ENCODE peak calls at places on chromosomes 3 and 15, in five cellular contexts. Y is lower lobe of right lung; C is GM12878; B is gastrocnemius medialis; D is CD8-positive, alpha-beta T cell. U is an unnamed sample.
A peak's percentile ranks its signal among the peaks of the same experiment; 100 is the strongest.

GRCh38 chr3:6326760-6327159 is 534.2 kb upstream of the GRM7 start:
- DNase-seq in B (no peak), D (no peak), Y (no peak), C (no peak), U (no peak)

GRCh38 chr3:134315286-134316106 is 58.8 kb downstream of the AMOTL2 start:
- DNase-seq in Y (no peak), C (no peak), D (no peak), B (peak; percentile 73), U (peak; percentile 89)

GRCh38 chr3:160754371-160754854 is 1.6 kb upstream of the PPM1L start:
- DNase-seq in D (peak; percentile 6), Y (no peak), B (peak; percentile 38), C (no peak), U (peak; percentile 71)

GRCh38 chr15:55289011-55289572 is 521 bp downstream of the RAB27A start:
- DNase-seq in D (peak; percentile 30), B (no peak), C (no peak), Y (peak; percentile 58), U (peak; percentile 72)

GRCh38 chr3:106119691-106120090 is 250.9 kb upstream of the CBLB start:
- DNase-seq in Y (no peak), B (no peak), D (no peak), C (no peak), U (no peak)

GRCh38 chr3:164526250-164526649 is 552.0 kb downstream of the SI start:
- DNase-seq in B (no peak), C (no peak), D (no peak), Y (no peak), U (no peak)

GRCh38 chr3:19070325-19070724 is 78.0 kb upstream of the KCNH8 start:
- DNase-seq in Y (no peak), B (no peak), D (no peak), C (no peak), U (no peak)

GRCh38 chr3:184924547-184924946 is 112.6 kb downstream of the VPS8 start:
- DNase-seq in C (no peak), B (no peak), D (no peak), Y (no peak), U (no peak)

GRCh38 chr3:195173696-195174095 is 97.3 kb downstream of the XXYLT1 start:
- DNase-seq in Y (no peak), B (no peak), D (no peak), C (no peak), U (no peak)

GRCh38 chr15:96535148-96535547 is 204.6 kb downstream of the NR2F2 start:
- DNase-seq in B (no peak), C (no peak), Y (no peak), D (no peak), U (no peak)

GRCh38 chr3:187281191-187281714 is 10.3 kb downstream of the MASP1 start:
- DNase-seq in C (no peak), B (no peak), Y (no peak), D (no peak), U (no peak)

GRCh38 chr3:177498037-177498857 is 301.0 kb upstream of the TBL1XR1 start:
- DNase-seq in D (no peak), C (no peak), B (no peak), Y (peak; percentile 48), U (no peak)

GRCh38 chr3:170532573-170532972 is 53.3 kb downstream of the SLC7A14 start:
- DNase-seq in D (no peak), C (no peak), B (no peak), Y (no peak), U (no peak)

GRCh38 chr3:189466004-189466403 is 165.2 kb upstream of the TP63 start:
- DNase-seq in D (no peak), C (no peak), Y (no peak), B (no peak), U (no peak)

DNA sequence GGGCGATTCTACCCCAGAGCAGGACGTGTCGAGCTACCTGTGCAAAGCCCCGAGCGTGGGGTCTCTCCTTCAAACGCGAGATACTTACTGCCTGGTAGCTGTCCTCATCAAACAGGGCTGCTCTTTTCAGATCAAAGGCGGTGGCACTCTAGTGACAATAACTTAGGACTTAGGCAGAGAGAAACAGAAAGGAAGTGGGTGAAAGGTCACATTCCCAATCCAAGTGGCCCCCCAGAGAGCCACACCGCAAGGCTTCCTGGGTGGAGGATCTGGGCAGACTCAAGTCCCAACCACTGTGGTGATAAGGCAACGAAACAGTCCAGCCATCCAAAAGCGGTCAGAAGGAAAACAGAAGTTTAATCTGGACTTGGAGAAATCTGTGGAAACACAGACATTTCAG is 227.2 kb downstream of the ADAMTS17 start:
- DNase-seq in D (no peak), Y (no peak), C (no peak), B (no peak), U (no peak)
- H3K4me3 ChIP-seq in D (no peak overlapping the region), Y (peak overlapping the region; percentile 40), C (no peak overlapping the region), B (peak overlapping the region; percentile 12), U (no peak overlapping the region)

GRCh38 chr3:877001-877400 is 215.8 kb upstream of the CNTN6 start:
- DNase-seq in Y (no peak), D (no peak), B (no peak), C (no peak), U (no peak)
- H3K9me3 ChIP-seq in Y (no peaks in the 10 kb centered on the region), D (no peaks in the 10 kb centered on the region), B (no peaks in the 10 kb centered on the region), C (no peaks in the 10 kb centered on the region), U (no peaks in the 10 kb centered on the region)

GRCh38 chr3:58463181-58463941 is 28.5 kb upstream of the KCTD6 start:
- DNase-seq in B (peak; percentile 71), D (peak; percentile 69), C (no peak), Y (peak; percentile 82), U (peak; percentile 82)
- H3K4me3 ChIP-seq in B (peak overlapping the region; percentile 41), D (no peak overlapping the region), C (no peak overlapping the region), Y (peak overlapping the region; percentile 39), U (peak overlapping the region; percentile 37)

GRCh38 chr15:62257991-62258390 is 92.9 kb upstream of the C2CD4B start:
- DNase-seq in B (no peak), Y (no peak), D (no peak), C (no peak), U (no peak)

GRCh38 chr15:62264196-62264595 is 99.1 kb upstream of the C2CD4B start:
- DNase-seq in C (no peak), B (no peak), D (no peak), Y (no peak), U (no peak)

GRCh38 chr15:62262305-62262941 is 97.3 kb upstream of the C2CD4B start:
- DNase-seq in C (no peak), Y (no peak), D (no peak), B (no peak), U (no peak)
- H3K9me3 ChIP-seq in C (peaks cover 10% of the 10 kb centered on the region), Y (peaks cover 26% of the 10 kb centered on the region), D (peaks cover 8% of the 10 kb centered on the region), B (peaks cover 13% of the 10 kb centered on the region), U (peaks cover 6% of the 10 kb centered on the region)

DNA sequence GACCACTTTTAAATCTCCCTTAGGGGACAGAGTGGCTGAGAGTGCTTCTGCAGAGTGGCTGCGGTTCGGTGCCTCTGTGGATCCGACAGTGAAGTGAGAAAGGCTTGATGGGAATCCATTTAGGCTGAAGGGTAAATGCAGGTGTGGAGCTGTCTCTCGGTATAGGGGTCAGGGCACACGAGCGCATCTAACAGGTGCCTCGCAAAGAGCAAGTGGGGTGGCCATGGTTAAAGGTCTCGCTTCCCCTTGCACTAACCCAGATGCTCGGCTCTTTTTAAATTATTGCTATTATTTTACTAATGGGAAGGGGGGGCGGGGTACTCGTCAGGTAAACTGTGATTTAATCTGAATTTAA is 598 bp upstream of the GJD2 start:
- DNase-seq in B (no peak), D (no peak), C (no peak), Y (no peak), U (no peak)
- H3K4me3 ChIP-seq in B (no peak overlapping the region), D (no peak overlapping the region), C (no peak overlapping the region), Y (no peak overlapping the region), U (no peak overlapping the region)

GRCh38 chr15:40346579-40347558 is 4.0 kb upstream of the PHGR1 start:
- DNase-seq in Y (no peak), B (no peak), C (no peak), D (no peak), U (no peak)

GRCh38 chr15:40347559-40348470 is 3.0 kb upstream of the PHGR1 start:
- DNase-seq in Y (peak; percentile 16), C (no peak), B (no peak), D (no peak), U (no peak)

GRCh38 chr15:40345225-40345866 is 4.6 kb upstream of the CCDC9B start:
- DNase-seq in C (no peak), D (no peak), B (no peak), Y (peak; percentile 35), U (no peak)

GRCh38 chr15:40344631-40345120 is 3.9 kb upstream of the CCDC9B start:
- DNase-seq in B (peak; percentile 53), C (no peak), Y (peak; percentile 76), D (peak; percentile 70), U (peak; percentile 83)

GRCh38 chr15:40345867-40346578 is 4.8 kb upstream of the PHGR1 start:
- DNase-seq in D (no peak), Y (peak; percentile 29), B (no peak), C (no peak), U (peak; percentile 58)
- H3K9me3 ChIP-seq in D (no peaks in the 10 kb centered on the region), Y (no peaks in the 10 kb centered on the region), B (no peaks in the 10 kb centered on the region), C (no peaks in the 10 kb centered on the region), U (no peaks in the 10 kb centered on the region)

GRCh38 chr15:58987501-58988010 is at the start of gene RNF111:
- DNase-seq in Y (peak; percentile 91), B (peak; percentile 90), C (peak; percentile 90), D (peak; percentile 85), U (peak; percentile 95)
- H3K4me3 ChIP-seq in Y (peak within 1 kb of the TSS; percentile 98), B (peak within 1 kb of the TSS; percentile 88), C (peak within 1 kb of the TSS; percentile 75), D (peak within 1 kb of the TSS; percentile 87), U (peak within 1 kb of the TSS; percentile 90)

DNA sequence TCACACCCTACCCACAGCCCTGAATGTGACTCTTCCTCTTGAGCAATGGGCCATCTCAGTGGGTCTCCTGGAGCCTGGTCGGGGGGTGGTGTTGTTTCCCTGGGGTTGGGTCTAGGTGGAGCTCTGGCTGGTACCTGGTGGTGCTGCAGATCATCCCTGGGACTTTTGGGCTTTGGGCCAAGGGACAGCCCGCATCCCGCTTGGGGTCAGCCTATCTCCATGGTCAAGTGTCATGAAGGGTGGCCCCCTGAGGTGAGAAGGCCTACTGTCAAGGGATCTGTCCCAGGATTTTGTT is 202.0 kb downstream of the UBE3A start:
- DNase-seq in D (no peak), Y (peak; percentile 14), C (no peak), B (no peak), U (peak; percentile 58)
- H3K9me3 ChIP-seq in D (no peaks in the 10 kb centered on the region), Y (no peaks in the 10 kb centered on the region), C (no peaks in the 10 kb centered on the region), B (no peaks in the 10 kb centered on the region), U (peaks cover 4% of the 10 kb centered on the region)

DNA sequence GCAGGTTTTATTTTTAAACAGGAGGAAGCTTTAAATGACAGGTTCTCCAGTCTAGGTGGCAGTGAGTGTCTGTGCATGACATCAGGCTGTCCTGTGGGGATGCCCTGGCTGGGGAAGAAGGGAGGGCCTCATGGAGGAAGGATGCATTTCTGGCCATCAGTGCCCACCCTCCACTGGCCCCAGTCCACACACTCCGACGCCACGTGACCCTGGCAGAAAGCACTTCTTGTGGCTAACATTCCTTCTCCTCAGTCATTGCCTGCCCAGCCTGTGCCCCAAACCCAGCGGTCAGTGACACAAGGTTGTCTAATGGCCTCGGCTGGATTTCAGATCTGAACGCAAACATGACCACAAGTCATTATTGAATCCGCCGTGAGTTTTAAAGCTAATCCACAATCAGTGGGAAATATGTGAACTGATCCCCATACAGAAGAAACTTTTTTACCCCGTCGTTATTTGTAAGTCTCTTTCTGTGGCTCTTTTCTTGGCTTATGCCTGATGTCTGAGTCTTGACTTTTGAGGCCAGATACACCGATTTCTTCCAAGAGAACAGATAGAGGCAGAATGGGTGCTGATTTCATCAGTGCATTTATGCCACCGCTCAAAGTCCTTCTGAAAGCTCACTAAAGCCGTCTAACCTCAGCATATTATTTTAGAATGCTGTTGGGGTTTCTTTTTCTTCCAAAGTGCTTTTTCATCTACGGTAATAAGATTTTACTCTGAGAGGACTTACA is 17.3 kb upstream of the LRRK1 start:
- DNase-seq in D (no peak), Y (no peak), C (no peak), B (no peak), U (peak; percentile 65)
- H3K4me3 ChIP-seq in D (no peak overlapping the region), Y (peak overlapping the region; percentile 34), C (no peak overlapping the region), B (peak overlapping the region; percentile 43), U (peak overlapping the region; percentile 28)

GRCh38 chr3:11411956-11412355 is 139.8 kb downstream of the ATG7 start:
- DNase-seq in B (no peak), Y (no peak), C (no peak), D (no peak), U (no peak)
- H3K9me3 ChIP-seq in B (peaks cover 5% of the 10 kb centered on the region), Y (peaks cover 24% of the 10 kb centered on the region), C (peaks cover 10% of the 10 kb centered on the region), D (no peaks in the 10 kb centered on the region), U (no peaks in the 10 kb centered on the region)

U was measured in sigmoid colon.